ENCODE peak calls at places on chromosomes 7 and 10, in nine cellular contexts. X, E, Y, A, Z, C, Q, L and U are unnamed samples.

GRCh38 chr10:35635576-35635975 is 6.5 kb downstream of the FZD8 start:
- DNase-seq in X (peak), E (peak), Y (no peak), A (peak), Z (peak), C (no peak), Q (peak), L (no peak), U (peak)

GRCh38 chr7:98024075-98024474 is 34.1 kb upstream of the OCM2 start:
- DNase-seq in X (no peak), E (no peak), Y (no peak), A (no peak), Z (no peak), C (no peak), Q (no peak), L (no peak), U (no peak)

GRCh38 chr7:74283858-74284447 is 5.3 kb upstream of the CLIP2 start:
- DNase-seq in X (no peak), E (no peak), Y (no peak), A (peak), Z (no peak), C (no peak), Q (no peak), L (no peak), U (no peak)

GRCh38 chr10:89431977-89432376 is 17.6 kb downstream of the IFIT5 start:
- DNase-seq in X (no peak), E (no peak), Y (peak), A (peak), Z (no peak), C (no peak), Q (peak), L (no peak), U (no peak)

GRCh38 chr7:79268730-79269129 is 184.7 kb downstream of the MAGI2 start:
- DNase-seq in X (no peak), E (no peak), Y (no peak), A (no peak), Z (no peak), C (no peak), Q (no peak), L (no peak), U (no peak)

GRCh38 chr7:25727446-25727845 is 424.6 kb upstream of the NFE2L3 start:
- DNase-seq in X (no peak), E (no peak), Y (no peak), A (no peak), Z (no peak), C (no peak), Q (no peak), L (no peak), U (no peak)

GRCh38 chr7:8214162-8214897 is 47.6 kb downstream of the ICA1 start:
- DNase-seq in X (no peak), E (no peak), Y (peak), A (no peak), Z (no peak), C (no peak), Q (no peak), L (no peak), U (no peak)

GRCh38 chr7:159227433-159227832 is 82.8 kb upstream of the VIPR2 start:
- DNase-seq in X (no peak), E (no peak), Y (no peak), A (no peak), Z (no peak), C (no peak), Q (no peak), L (no peak), U (no peak)

GRCh38 chr10:116001266-116001857 is 271.6 kb downstream of the GFRA1 start:
- DNase-seq in X (no peak), E (no peak), Y (no peak), A (no peak), Z (no peak), C (no peak), Q (no peak), L (no peak), U (no peak)

GRCh38 chr7:3063016-3063753 is 19.5 kb upstream of the CARD11 start:
- DNase-seq in X (no peak), E (peak), Y (no peak), A (no peak), Z (no peak), C (no peak), Q (no peak), L (peak), U (no peak)

GRCh38 chr10:51170518-51171245 is 96.4 kb downstream of the PRKG1 start:
- DNase-seq in X (no peak), E (no peak), Y (no peak), A (no peak), Z (no peak), C (no peak), Q (no peak), L (no peak), U (peak)

GRCh38 chr10:101812606-101813005 is 5.6 kb downstream of the OGA start:
- DNase-seq in X (no peak), E (no peak), Y (no peak), A (no peak), Z (no peak), C (no peak), Q (no peak), L (no peak), U (no peak)

GRCh38 chr10:85454386-85454785 is 912.2 kb downstream of the GRID1 start:
- DNase-seq in X (no peak), E (no peak), Y (no peak), A (no peak), Z (no peak), C (no peak), Q (no peak), L (no peak), U (no peak)

GRCh38 chr10:35331894-35332640 is 4.2 kb upstream of the CCNY start:
- DNase-seq in X (no peak), E (no peak), Y (peak), A (peak), Z (no peak), C (no peak), Q (no peak), L (no peak), U (peak)

GRCh38 chr10:3902809-3903410 is 117.9 kb upstream of the KLF6 start:
- DNase-seq in X (no peak), E (no peak), Y (no peak), A (peak), Z (no peak), C (no peak), Q (no peak), L (no peak), U (no peak)